ENCODE peak calls at places on chromosomes 6 and 20, in ten cellular contexts. One of them, this sample, is unnamed.

GRCh38 chr6:1617466-1618304 is 8.0 kb downstream of the FOXC1 start:
- DNase-seq in HT-29: no peak
- DNase-seq in activated CD4-positive, alpha-beta memory T cell treated with anti-CD3 and anti-CD28 coated beads, Interleukin-2, amount 10 ng/mL, durations not matched to agents 7 days and 5 days: no peak
- DNase-seq in Peyer's patch: peak
- DNase-seq in HTR-8/SVneo: no peak
- DNase-seq in A172: no peak
- DNase-seq in HEK293T: no peak
- DNase-seq in natural killer cell: no peak
- DNase-seq in activated CD4-positive, alpha-beta T cell treated with anti-CD3 and anti-CD28 coated beads for 1 hour: no peak
- DNase-seq in T-helper 1 cell: no peak
- DNase-seq in this sample: no peak

GRCh38 chr6:43570876-43571441 is 4.9 kb downstream of the XPO5 start:
- DNase-seq in Peyer's patch: no peak
- DNase-seq in HT-29: no peak
- DNase-seq in T-helper 1 cell: no peak
- DNase-seq in activated CD4-positive, alpha-beta memory T cell treated with anti-CD3 and anti-CD28 coated beads, Interleukin-2, amount 10 ng/mL, durations not matched to agents 7 days and 5 days: no peak
- DNase-seq in HEK293T: no peak
- DNase-seq in activated CD4-positive, alpha-beta T cell treated with anti-CD3 and anti-CD28 coated beads for 1 hour: no peak
- DNase-seq in natural killer cell: no peak
- DNase-seq in HTR-8/SVneo: no peak
- DNase-seq in A172: no peak
- DNase-seq in this sample: peak

GRCh38 chr6:111294374-111294967 is 188.5 kb downstream of the REV3L start:
- DNase-seq in activated CD4-positive, alpha-beta T cell treated with anti-CD3 and anti-CD28 coated beads for 1 hour: no peak
- DNase-seq in HEK293T: no peak
- DNase-seq in HT-29: no peak
- DNase-seq in HTR-8/SVneo: no peak
- DNase-seq in activated CD4-positive, alpha-beta memory T cell treated with anti-CD3 and anti-CD28 coated beads, Interleukin-2, amount 10 ng/mL, durations not matched to agents 7 days and 5 days: no peak
- DNase-seq in natural killer cell: no peak
- DNase-seq in A172: no peak
- DNase-seq in Peyer's patch: peak
- DNase-seq in T-helper 1 cell: no peak
- DNase-seq in this sample: no peak

GRCh38 chr6:163945813-163946212 is 531.3 kb downstream of the QKI start:
- DNase-seq in T-helper 1 cell: no peak
- DNase-seq in HEK293T: no peak
- DNase-seq in activated CD4-positive, alpha-beta memory T cell treated with anti-CD3 and anti-CD28 coated beads, Interleukin-2, amount 10 ng/mL, durations not matched to agents 7 days and 5 days: no peak
- DNase-seq in HTR-8/SVneo: no peak
- DNase-seq in Peyer's patch: no peak
- DNase-seq in HT-29: peak
- DNase-seq in natural killer cell: no peak
- DNase-seq in A172: no peak
- DNase-seq in activated CD4-positive, alpha-beta T cell treated with anti-CD3 and anti-CD28 coated beads for 1 hour: no peak
- DNase-seq in this sample: no peak

GRCh38 chr6:87391334-87391733 is 16.4 kb upstream of the CFAP206 start:
- DNase-seq in activated CD4-positive, alpha-beta T cell treated with anti-CD3 and anti-CD28 coated beads for 1 hour: no peak
- DNase-seq in A172: peak
- DNase-seq in HTR-8/SVneo: peak
- DNase-seq in natural killer cell: no peak
- DNase-seq in HEK293T: peak
- DNase-seq in HT-29: peak
- DNase-seq in Peyer's patch: no peak
- DNase-seq in activated CD4-positive, alpha-beta memory T cell treated with anti-CD3 and anti-CD28 coated beads, Interleukin-2, amount 10 ng/mL, durations not matched to agents 7 days and 5 days: no peak
- DNase-seq in T-helper 1 cell: no peak
- DNase-seq in this sample: no peak

GRCh38 chr6:17703256-17703694 is 3.5 kb downstream of the NUP153 start:
- DNase-seq in activated CD4-positive, alpha-beta T cell treated with anti-CD3 and anti-CD28 coated beads for 1 hour: no peak
- DNase-seq in HEK293T: no peak
- DNase-seq in Peyer's patch: no peak
- DNase-seq in HT-29: no peak
- DNase-seq in T-helper 1 cell: no peak
- DNase-seq in activated CD4-positive, alpha-beta memory T cell treated with anti-CD3 and anti-CD28 coated beads, Interleukin-2, amount 10 ng/mL, durations not matched to agents 7 days and 5 days: peak
- DNase-seq in HTR-8/SVneo: no peak
- DNase-seq in natural killer cell: no peak
- DNase-seq in A172: peak
- DNase-seq in this sample: peak

GRCh38 chr20:17708675-17709360 is 9.1 kb downstream of the BANF2 start:
- DNase-seq in A172: no peak
- DNase-seq in activated CD4-positive, alpha-beta T cell treated with anti-CD3 and anti-CD28 coated beads for 1 hour: no peak
- DNase-seq in natural killer cell: no peak
- DNase-seq in Peyer's patch: no peak
- DNase-seq in HTR-8/SVneo: no peak
- DNase-seq in HEK293T: no peak
- DNase-seq in activated CD4-positive, alpha-beta memory T cell treated with anti-CD3 and anti-CD28 coated beads, Interleukin-2, amount 10 ng/mL, durations not matched to agents 7 days and 5 days: no peak
- DNase-seq in T-helper 1 cell: no peak
- DNase-seq in HT-29: no peak
- DNase-seq in this sample: no peak

GRCh38 chr6:73665686-73666319 is 12.0 kb upstream of the SLC17A5 start:
- DNase-seq in HTR-8/SVneo: no peak
- DNase-seq in Peyer's patch: no peak
- DNase-seq in activated CD4-positive, alpha-beta memory T cell treated with anti-CD3 and anti-CD28 coated beads, Interleukin-2, amount 10 ng/mL, durations not matched to agents 7 days and 5 days: no peak
- DNase-seq in HEK293T: no peak
- DNase-seq in A172: peak
- DNase-seq in activated CD4-positive, alpha-beta T cell treated with anti-CD3 and anti-CD28 coated beads for 1 hour: no peak
- DNase-seq in T-helper 1 cell: no peak
- DNase-seq in HT-29: peak
- DNase-seq in natural killer cell: no peak
- DNase-seq in this sample: peak

GRCh38 chr20:38208523-38208922 is 43.5 kb upstream of the TGM2 start:
- DNase-seq in HTR-8/SVneo: no peak
- DNase-seq in HEK293T: no peak
- DNase-seq in activated CD4-positive, alpha-beta memory T cell treated with anti-CD3 and anti-CD28 coated beads, Interleukin-2, amount 10 ng/mL, durations not matched to agents 7 days and 5 days: no peak
- DNase-seq in A172: no peak
- DNase-seq in natural killer cell: no peak
- DNase-seq in T-helper 1 cell: no peak
- DNase-seq in activated CD4-positive, alpha-beta T cell treated with anti-CD3 and anti-CD28 coated beads for 1 hour: no peak
- DNase-seq in HT-29: no peak
- DNase-seq in Peyer's patch: peak
- DNase-seq in this sample: no peak

GRCh38 chr6:148657053-148657452 is 89.8 kb upstream of the UST start:
- DNase-seq in HEK293T: no peak
- DNase-seq in natural killer cell: no peak
- DNase-seq in A172: no peak
- DNase-seq in T-helper 1 cell: no peak
- DNase-seq in activated CD4-positive, alpha-beta T cell treated with anti-CD3 and anti-CD28 coated beads for 1 hour: no peak
- DNase-seq in Peyer's patch: no peak
- DNase-seq in HT-29: no peak
- DNase-seq in HTR-8/SVneo: no peak
- DNase-seq in activated CD4-positive, alpha-beta memory T cell treated with anti-CD3 and anti-CD28 coated beads, Interleukin-2, amount 10 ng/mL, durations not matched to agents 7 days and 5 days: no peak
- DNase-seq in this sample: no peak

GRCh38 chr6:3744211-3744900 is 7.2 kb downstream of the PXDC1 start:
- DNase-seq in HEK293T: no peak
- DNase-seq in natural killer cell: no peak
- DNase-seq in HT-29: no peak
- DNase-seq in T-helper 1 cell: no peak
- DNase-seq in HTR-8/SVneo: no peak
- DNase-seq in activated CD4-positive, alpha-beta T cell treated with anti-CD3 and anti-CD28 coated beads for 1 hour: no peak
- DNase-seq in activated CD4-positive, alpha-beta memory T cell treated with anti-CD3 and anti-CD28 coated beads, Interleukin-2, amount 10 ng/mL, durations not matched to agents 7 days and 5 days: no peak
- DNase-seq in A172: peak
- DNase-seq in Peyer's patch: peak
- DNase-seq in this sample: no peak

This sample was measured in GM06990.